ENCODE peak calls at places on chromosomes 3 and 15, in seven cellular contexts. F is activated naive CD8-positive, alpha-beta T cell treated with anti-CD3 and anti-CD28 coated beads, Interleukin-2, amount 50 U/mL, for 24 hours; D is activated CD4-positive, alpha-beta T cell treated with anti-CD3 and anti-CD28 coated beads, Interleukin-2, amount 10 ng/mL, durations not matched to agents 7 days and 5 days; N is hepatic stellate cell; G is substantia nigra; E is stimulated activated CD4-positive, alpha-beta T cell treated with anti-CD3 and anti-CD28 coated beads, Interleukin-15, amount 100 ng/mL, for 24 hours; S is GM12865. Y is an unnamed sample.

GRCh38 chr3:106528932-106529331 is 660.1 kb upstream of the CBLB start:
- DNase-seq in F (no peak), D (no peak), N (no peak), G (no peak), E (no peak), S (no peak), Y (no peak)

GRCh38 chr15:94793641-94794040 is 562.3 kb downstream of the MCTP2 start:
- DNase-seq in F (no peak), D (no peak), N (no peak), G (no peak), E (no peak), S (no peak), Y (no peak)

GRCh38 chr3:114880078-114880477 is 267.0 kb downstream of the ZBTB20 start:
- DNase-seq in F (no peak), D (no peak), N (no peak), G (no peak), E (no peak), S (no peak), Y (no peak)

GRCh38 chr15:76787273-76787672 is 117.9 kb downstream of the SCAPER start:
- DNase-seq in F (no peak), D (no peak), N (no peak), G (no peak), E (no peak), S (no peak), Y (no peak)

GRCh38 chr3:31575448-31575847 is 42.7 kb downstream of the STT3B start:
- DNase-seq in F (no peak), D (peak), N (no peak), G (no peak), E (no peak), S (no peak), Y (no peak)

GRCh38 chr3:10234526-10235230 is 13.6 kb upstream of the TATDN2 start:
- DNase-seq in F (no peak), D (no peak), N (no peak), G (no peak), E (no peak), S (no peak), Y (no peak)

GRCh38 chr3:115272036-115272824 is 125.1 kb upstream of the ZBTB20 start:
- DNase-seq in F (no peak), D (no peak), N (no peak), G (no peak), E (no peak), S (no peak), Y (no peak)

GRCh38 chr15:73962409-73962808 is 29.7 kb downstream of the STOML1 start:
- DNase-seq in F (no peak), D (no peak), N (no peak), G (no peak), E (no peak), S (no peak), Y (no peak)

GRCh38 chr3:46692566-46692983 is 904 bp downstream of the ALS2CL start:
- DNase-seq in F (no peak), D (no peak), N (peak), G (peak), E (no peak), S (no peak), Y (peak)

GRCh38 chr3:124707667-124708066 is 22.6 kb upstream of the UMPS start:
- DNase-seq in F (no peak), D (no peak), N (peak), G (no peak), E (no peak), S (no peak), Y (no peak)

GRCh38 chr3:128415773-128416577 is 50.7 kb downstream of the DNAJB8 start:
- DNase-seq in F (no peak), D (no peak), N (no peak), G (no peak), E (no peak), S (no peak), Y (no peak)

GRCh38 chr15:67105065-67105951 is 39.9 kb downstream of the SMAD3 start:
- DNase-seq in F (no peak), D (no peak), N (peak), G (no peak), E (no peak), S (no peak), Y (peak)

GRCh38 chr15:67085237-67085817 is 19.9 kb downstream of the SMAD3 start:
- DNase-seq in F (no peak), D (peak), N (no peak), G (no peak), E (peak), S (peak), Y (no peak)

GRCh38 chr3:71726106-71726505 is 904 bp upstream of the EIF4E3 start:
- DNase-seq in F (peak), D (peak), N (no peak), G (no peak), E (peak), S (no peak), Y (peak)

GRCh38 chr15:100055821-100056220 is 286.0 kb downstream of the ADAMTS17 start:
- DNase-seq in F (no peak), D (no peak), N (no peak), G (no peak), E (no peak), S (no peak), Y (no peak)

GRCh38 chr15:64461577-64462162 is 1.3 kb downstream of the ZNF609 start:
- DNase-seq in F (peak), D (peak), N (peak), G (peak), E (peak), S (peak), Y (no peak)

GRCh38 chr3:110419096-110419495 is 652.5 kb upstream of the NECTIN3 start:
- DNase-seq in F (no peak), D (no peak), N (no peak), G (no peak), E (no peak), S (no peak), Y (no peak)

GRCh38 chr3:142724682-142725351 is 983 bp downstream of the TRPC1 start:
- DNase-seq in F (peak), D (no peak), N (peak), G (peak), E (peak), S (no peak), Y (peak)

GRCh38 chr15:38991701-38992100 is 427.1 kb upstream of the RASGRP1 start:
- DNase-seq in F (no peak), D (no peak), N (no peak), G (no peak), E (no peak), S (no peak), Y (no peak)

GRCh38 chr15:63998489-63998888 is 47.8 kb downstream of the DAPK2 start:
- DNase-seq in F (no peak), D (no peak), N (no peak), G (peak), E (no peak), S (peak), Y (peak)

GRCh38 chr3:23129817-23130216 is 73.3 kb upstream of the UBE2E2 start:
- DNase-seq in F (no peak), D (no peak), N (no peak), G (no peak), E (no peak), S (peak), Y (no peak)

GRCh38 chr3:27141668-27142067 is 227.5 kb downstream of the NEK10 start:
- DNase-seq in F (no peak), D (no peak), N (no peak), G (no peak), E (no peak), S (peak), Y (no peak)

GRCh38 chr15:75349851-75350588 is 3.2 kb downstream of the NEIL1 start:
- DNase-seq in F (peak), D (peak), N (no peak), G (no peak), E (peak), S (peak), Y (peak)

GRCh38 chr15:66482539-66482938 is 15.0 kb downstream of the SNAPC5 start:
- DNase-seq in F (no peak), D (no peak), N (no peak), G (no peak), E (no peak), S (no peak), Y (no peak)

GRCh38 chr3:36792342-36792741 is 28.0 kb upstream of the DCLK3 start:
- DNase-seq in F (peak), D (peak), N (peak), G (no peak), E (peak), S (peak), Y (no peak)

GRCh38 chr3:139427283-139428060 is 38.0 kb upstream of the COPB2 start:
- DNase-seq in F (no peak), D (peak), N (peak), G (peak), E (no peak), S (peak), Y (no peak)

GRCh38 chr15:93366387-93367100 is 277.5 kb upstream of the RGMA start:
- DNase-seq in F (no peak), D (no peak), N (no peak), G (no peak), E (no peak), S (no peak), Y (no peak)

GRCh38 chr15:38035701-38036100 is 101.3 kb downstream of the TMCO5A start:
- DNase-seq in F (no peak), D (no peak), N (no peak), G (no peak), E (no peak), S (no peak), Y (no peak)

GRCh38 chr15:55819397-55820034 is 76.6 kb upstream of the PRTG start:
- DNase-seq in F (no peak), D (no peak), N (no peak), G (no peak), E (no peak), S (no peak), Y (no peak)

GRCh38 chr3:14766428-14767244 is 52.1 kb upstream of the FGD5 start:
- DNase-seq in F (no peak), D (no peak), N (peak), G (no peak), E (no peak), S (no peak), Y (no peak)

GRCh38 chr3:194369522-194370279 is at the start of gene LRRC15:
- DNase-seq in F (no peak), D (no peak), N (peak), G (no peak), E (no peak), S (no peak), Y (peak)

GRCh38 chr3:9224490-9224889 is 25.0 kb downstream of the SRGAP3 start:
- DNase-seq in F (peak), D (peak), N (no peak), G (no peak), E (peak), S (peak), Y (no peak)